ENCODE peak calls at places on chromosomes 5 and 9, in four cellular contexts. C is ELR, J is SJCRH30, K is ELF-1. M is an unnamed sample.

GRCh38 chr5:72204946-72205345 is 97.7 kb downstream of the MAP1B start:
- DNase-seq in C (no peak), J (no peak), K (no peak), M (no peak)

GRCh38 chr5:10524376-10525123 is 39.3 kb upstream of the ANKRD33B start:
- DNase-seq in C (peak; percentile 88), J (peak; percentile 11), K (no peak), M (peak; percentile 93)

GRCh38 chr9:127867356-127868277 is 9.9 kb downstream of the AK1 start:
- DNase-seq in C (no peak), J (no peak), K (no peak), M (no peak)

GRCh38 chr9:92342825-92343488 is 17.2 kb downstream of the CENPP start:
- DNase-seq in C (peak; percentile 19), J (no peak), K (no peak), M (no peak)

GRCh38 chr5:34556514-34556782 is 99.7 kb upstream of the RAI14 start:
- DNase-seq in C (no peak), J (no peak), K (no peak), M (no peak)

GRCh38 chr5:83251849-83252248 is 174.5 kb downstream of the XRCC4 start:
- DNase-seq in C (no peak), J (no peak), K (no peak), M (no peak)

GRCh38 chr5:169648725-169649124 is 11.7 kb downstream of the DOCK2 start:
- DNase-seq in C (peak; percentile 67), J (peak; percentile 57), K (peak; percentile 22), M (no peak)

GRCh38 chr9:133127340-133127981 is 6.4 kb upstream of the RALGDS start:
- DNase-seq in C (no peak), J (no peak), K (no peak), M (no peak)

GRCh38 chr9:121277518-121278275 is 9.7 kb downstream of the GSN start:
- DNase-seq in C (peak; percentile 68), J (no peak), K (no peak), M (peak; percentile 65)

GRCh38 chr5:168697034-168697720 is 118.0 kb upstream of the PANK3 start:
- DNase-seq in C (no peak), J (no peak), K (no peak), M (no peak)

GRCh38 chr9:12604154-12604825 is 88.9 kb upstream of the TYRP1 start:
- DNase-seq in C (peak; percentile 26), J (peak; percentile 4), K (peak; percentile 1), M (no peak)

GRCh38 chr5:176847155-176847554 is 36.8 kb downstream of the UNC5A start:
- DNase-seq in C (no peak), J (no peak), K (no peak), M (no peak)

GRCh38 chr5:144457160-144457559 is 286.5 kb downstream of the KCTD16 start:
- DNase-seq in C (no peak), J (no peak), K (no peak), M (no peak)

GRCh38 chr5:82735160-82735789 is 341.9 kb downstream of the TMEM167A start:
- DNase-seq in C (peak; percentile 55), J (peak; percentile 80), K (no peak), M (peak; percentile 12)

GRCh38 chr9:133137451-133138231 is 16.6 kb upstream of the RALGDS start:
- DNase-seq in C (no peak), J (no peak), K (no peak), M (no peak)

GRCh38 chr5:67417839-67418238 is 221.2 kb upstream of the CD180 start:
- DNase-seq in C (no peak), J (no peak), K (no peak), M (no peak)

GRCh38 chr9:135544981-135545635 is 818 bp upstream of the OBP2A start:
- DNase-seq in C (no peak), J (no peak), K (no peak), M (no peak)

GRCh38 chr9:26689041-26689440 is 203.6 kb downstream of the CAAP1 start:
- DNase-seq in C (no peak), J (peak; percentile 3), K (no peak), M (no peak)

GRCh38 chr5:10699987-10700386 is 61.0 kb downstream of the DAP start:
- DNase-seq in C (no peak), J (peak; percentile 4), K (no peak), M (no peak)

GRCh38 chr5:56291058-56291404 is 57.9 kb upstream of the ANKRD55 start:
- DNase-seq in C (no peak), J (no peak), K (no peak), M (no peak)

GRCh38 chr5:172782169-172783039 is 11.4 kb upstream of the DUSP1 start:
- DNase-seq in C (peak; percentile 74), J (peak; percentile 41), K (no peak), M (no peak)

GRCh38 chr9:136786451-136786850 is 4.7 kb upstream of the TMEM141 start:
- DNase-seq in C (no peak), J (no peak), K (no peak), M (no peak)